ENCODE peak calls at places on chromosomes 1 and 21, in seven cellular contexts. W is ascending aorta; L is OCI-LY7; P is heart right ventricle; H is CD8-positive, alpha-beta memory T cell; E is prostate gland; A is mucosa of descending colon. Q is an unnamed sample.

GRCh38 chr1:6470132-6471085 is 4.4 kb upstream of the TNFRSF25 start:
- DNase-seq in W (no peak), L (no peak), P (no peak), H (no peak), E (no peak), A (no peak), Q (no peak)

GRCh38 chr21:43355925-43356289 is 71.0 kb downstream of the SIK1 start:
- DNase-seq in W (no peak), L (peak; percentile 31), P (no peak), H (no peak), E (no peak), A (no peak), Q (no peak)

GRCh38 chr1:78069784-78070183 is 24.0 kb downstream of the GIPC2 start:
- DNase-seq in W (no peak), L (no peak), P (no peak), H (no peak), E (no peak), A (no peak), Q (no peak)

GRCh38 chr1:167756760-167757405 is 35.1 kb downstream of the MPZL1 start:
- DNase-seq in W (no peak), L (no peak), P (peak; percentile 43), H (no peak), E (no peak), A (no peak), Q (no peak)

GRCh38 chr1:211285196-211285595 is 26.0 kb downstream of the RCOR3 start:
- DNase-seq in W (no peak), L (no peak), P (no peak), H (no peak), E (no peak), A (no peak), Q (no peak)

GRCh38 chr1:63665410-63665809 is 72.2 kb downstream of the PGM1 start:
- DNase-seq in W (no peak), L (no peak), P (no peak), H (no peak), E (no peak), A (no peak), Q (no peak)

GRCh38 chr1:73218995-73219546 is 936.7 kb upstream of the NEGR1 start:
- DNase-seq in W (no peak), L (no peak), P (no peak), H (no peak), E (no peak), A (no peak), Q (no peak)

GRCh38 chr1:41362357-41362721 is 1.1 kb downstream of the FOXO6 start:
- DNase-seq in W (no peak), L (no peak), P (no peak), H (no peak), E (no peak), A (no peak), Q (no peak)

GRCh38 chr1:47992720-47993119 is 4.5 kb downstream of the TRABD2B start:
- DNase-seq in W (no peak), L (no peak), P (peak; percentile 55), H (no peak), E (no peak), A (no peak), Q (peak; percentile 27)

GRCh38 chr1:56135069-56135863 is 444.1 kb downstream of the PLPP3 start:
- DNase-seq in W (no peak), L (no peak), P (no peak), H (no peak), E (no peak), A (no peak), Q (no peak)

GRCh38 chr1:45411510-45411899 is 71.3 kb upstream of the MUTYH start:
- DNase-seq in W (no peak), L (no peak), P (no peak), H (no peak), E (no peak), A (no peak), Q (no peak)

GRCh38 chr1:244603498-244603897 is 49.4 kb upstream of the DESI2 start:
- DNase-seq in W (no peak), L (peak; percentile 62), P (no peak), H (no peak), E (no peak), A (no peak), Q (no peak)

GRCh38 chr1:201021333-201022177 is 2.0 kb downstream of the KIF21B start:
- DNase-seq in W (no peak), L (peak; percentile 79), P (no peak), H (no peak), E (no peak), A (no peak), Q (no peak)

GRCh38 chr1:78790174-78790573 is 140.5 kb downstream of the IFI44 start:
- DNase-seq in W (no peak), L (no peak), P (no peak), H (no peak), E (no peak), A (no peak), Q (no peak)

GRCh38 chr1:60657926-60658325 is 424.4 kb upstream of the NFIA start:
- DNase-seq in W (no peak), L (no peak), P (no peak), H (no peak), E (no peak), A (no peak), Q (no peak)

GRCh38 chr1:41246568-41246967 is 4.5 kb upstream of the SCMH1 start:
- DNase-seq in W (no peak), L (no peak), P (no peak), H (no peak), E (no peak), A (no peak), Q (no peak)

GRCh38 chr1:85297855-85298629 is 21.6 kb upstream of the BCL10 start:
- DNase-seq in W (no peak), L (no peak), P (peak; percentile 89), H (peak; percentile 57), E (peak; percentile 93), A (peak; percentile 77), Q (peak; percentile 43)

DNA sequence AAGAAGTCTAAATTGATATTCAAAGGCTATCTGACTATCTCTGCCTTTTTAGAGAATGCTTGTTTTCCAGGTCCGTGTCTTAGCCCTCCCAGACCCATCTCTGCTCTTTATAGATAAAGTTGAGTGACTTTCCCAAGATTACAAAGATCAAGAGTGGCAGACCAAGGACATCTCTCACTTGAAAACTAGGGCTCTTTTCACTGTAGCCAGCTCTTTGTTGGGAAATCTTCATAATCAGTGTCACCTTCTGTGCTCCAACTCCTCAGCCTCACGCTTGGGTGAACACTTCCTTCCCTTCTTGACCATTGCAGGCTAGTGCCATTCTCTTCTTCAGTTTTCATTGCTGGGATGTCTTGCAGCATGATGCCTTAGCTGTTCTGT is 211.2 kb downstream of the PBX1 start:
- DNase-seq in W (no peak), L (no peak), P (no peak), H (no peak), E (no peak), A (no peak), Q (no peak)
- H3K4me1 ChIP-seq in W (no peaks in the 10 kb centered on the region), L (no peaks in the 10 kb centered on the region), P (peaks cover 90% of the 10 kb centered on the region), H (no peaks in the 10 kb centered on the region), E (peaks cover 6% of the 10 kb centered on the region), A (peaks cover 22% of the 10 kb centered on the region), Q (peaks cover 34% of the 10 kb centered on the region)

GRCh38 chr1:209803568-209803967 is 2.4 kb downstream of the IRF6 start:
- DNase-seq in W (no peak), L (no peak), P (no peak), H (no peak), E (no peak), A (no peak), Q (no peak)
- H3K4me1 ChIP-seq in W (no peaks in the 10 kb centered on the region), L (no peaks in the 10 kb centered on the region), P (peaks cover 60% of the 10 kb centered on the region), H (peaks cover 9% of the 10 kb centered on the region), E (peaks cover 4% of the 10 kb centered on the region), A (no peaks in the 10 kb centered on the region), Q (peaks cover 34% of the 10 kb centered on the region)

DNA sequence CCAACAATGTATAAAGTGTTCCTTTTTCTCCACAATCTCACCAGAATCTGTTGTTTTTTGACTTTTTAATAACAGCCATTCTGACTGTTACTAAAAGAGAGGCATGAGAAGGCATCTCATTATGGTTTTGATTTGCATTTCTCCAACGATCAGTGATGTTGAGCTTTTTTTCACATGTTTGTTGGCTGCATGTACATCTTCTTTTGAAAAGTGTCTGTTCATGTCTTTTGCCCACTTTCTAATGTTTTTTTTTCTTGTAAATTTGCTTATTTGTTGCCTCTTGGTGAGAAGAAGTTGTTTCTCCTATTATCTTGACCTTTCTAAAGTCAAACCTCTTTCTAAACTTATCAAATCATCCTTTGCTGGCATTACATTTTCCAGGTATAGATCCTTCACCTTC is 80.8 kb downstream of the ACBD6 start:
- DNase-seq in W (no peak), L (no peak), P (no peak), H (no peak), E (no peak), A (no peak), Q (no peak)
- H3K4me1 ChIP-seq in W (no peaks in the 10 kb centered on the region), L (no peaks in the 10 kb centered on the region), P (no peaks in the 10 kb centered on the region), H (no peaks in the 10 kb centered on the region), E (no peaks in the 10 kb centered on the region), A (no peaks in the 10 kb centered on the region), Q (no peaks in the 10 kb centered on the region)

DNA sequence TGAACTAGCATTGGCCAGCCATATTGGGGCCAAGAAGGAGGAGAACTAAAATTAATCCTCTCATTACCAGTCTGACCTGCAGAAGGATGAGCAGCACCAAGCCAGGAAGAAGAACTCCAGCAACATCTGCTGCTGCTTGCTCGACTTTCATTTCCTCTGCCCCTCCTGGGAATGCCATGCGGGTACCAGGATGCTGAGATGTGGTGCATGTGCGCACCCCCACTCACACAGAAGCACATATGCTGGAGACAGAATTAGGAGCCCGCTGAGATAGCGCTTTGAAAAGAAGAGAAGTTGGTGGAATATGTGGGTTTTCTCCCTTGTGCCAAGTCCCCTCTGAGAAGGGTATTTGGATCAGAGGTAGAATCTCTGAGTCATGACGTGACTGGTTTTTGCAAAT is 70.4 kb downstream of the PLXNA2 start:
- DNase-seq in W (no peak), L (no peak), P (no peak), H (no peak), E (no peak), A (no peak), Q (no peak)
- H3K4me1 ChIP-seq in W (peaks cover 5% of the 10 kb centered on the region), L (no peaks in the 10 kb centered on the region), P (peaks cover 75% of the 10 kb centered on the region), H (no peaks in the 10 kb centered on the region), E (no peaks in the 10 kb centered on the region), A (peaks cover 4% of the 10 kb centered on the region), Q (peaks cover 23% of the 10 kb centered on the region)

GRCh38 chr1:27599605-27600499 is 4.1 kb downstream of the AHDC1 start:
- DNase-seq in W (no peak), L (no peak), P (no peak), H (no peak), E (no peak), A (no peak), Q (no peak)
- H3K4me1 ChIP-seq in W (peaks cover 47% of the 10 kb centered on the region), L (peaks cover 71% of the 10 kb centered on the region), P (peaks cover 83% of the 10 kb centered on the region), H (peaks cover 73% of the 10 kb centered on the region), E (peaks cover 9% of the 10 kb centered on the region), A (peaks cover 24% of the 10 kb centered on the region), Q (peaks cover 53% of the 10 kb centered on the region)

GRCh38 chr1:204085876-204086275 is 13.0 kb downstream of the SOX13 start:
- DNase-seq in W (no peak), L (no peak), P (no peak), H (no peak), E (no peak), A (no peak), Q (no peak)
- H3K4me1 ChIP-seq in W (peaks cover 19% of the 10 kb centered on the region), L (no peaks in the 10 kb centered on the region), P (peaks cover 100% of the 10 kb centered on the region), H (no peaks in the 10 kb centered on the region), E (peaks cover 81% of the 10 kb centered on the region), A (peaks cover 41% of the 10 kb centered on the region), Q (peaks cover 26% of the 10 kb centered on the region)

GRCh38 chr1:62285984-62286481 is 33.2 kb downstream of the KANK4 start:
- DNase-seq in W (no peak), L (no peak), P (no peak), H (no peak), E (no peak), A (no peak), Q (no peak)
- H3K4me1 ChIP-seq in W (no peaks in the 10 kb centered on the region), L (no peaks in the 10 kb centered on the region), P (peaks cover 18% of the 10 kb centered on the region), H (no peaks in the 10 kb centered on the region), E (no peaks in the 10 kb centered on the region), A (peaks cover 9% of the 10 kb centered on the region), Q (no peaks in the 10 kb centered on the region)